ENCODE peak calls at places on chromosomes 2 and 18, in nine cellular contexts. Y, Z, S, J, C, W, U, L and X are unnamed samples.

GRCh38 chr2:26738481-26738880 is 25.6 kb upstream of the SLC35F6 start:
- DNase-seq in Y (no peak), Z (no peak), S (no peak), J (no peak), C (no peak), W (no peak), U (no peak), L (no peak), X (peak; percentile 57)

GRCh38 chr2:11748018-11748860 is 1.8 kb downstream of the LPIN1 start:
- DNase-seq in Y (no peak), Z (no peak), S (no peak), J (no peak), C (no peak), W (no peak), U (no peak), L (no peak), X (no peak)

GRCh38 chr2:108377815-108378630 is at the start of gene SULT1C4:
- DNase-seq in Y (no peak), Z (peak; percentile 19), S (peak; percentile 57), J (peak; percentile 7), C (peak; percentile 80), W (no peak), U (peak; percentile 57), L (no peak), X (no peak)

GRCh38 chr2:222878877-222879601 is 18.2 kb downstream of the ACSL3 start:
- DNase-seq in Y (peak; percentile 28), Z (peak; percentile 62), S (no peak), J (peak; percentile 54), C (no peak), W (peak; percentile 46), U (no peak), L (no peak), X (no peak)

GRCh38 chr2:197255550-197255949 is 55.0 kb downstream of the ANKRD44 start:
- DNase-seq in Y (no peak), Z (peak; percentile 45), S (peak; percentile 85), J (peak; percentile 63), C (peak; percentile 88), W (peak; percentile 47), U (peak; percentile 26), L (peak; percentile 90), X (no peak)

GRCh38 chr2:133591164-133591563 is 22.9 kb upstream of the NCKAP5 start:
- DNase-seq in Y (no peak), Z (no peak), S (no peak), J (peak; percentile 42), C (peak; percentile 82), W (peak; percentile 71), U (peak; percentile 67), L (no peak), X (no peak)

GRCh38 chr2:149645391-149645790 is 57.8 kb upstream of the MMADHC start:
- DNase-seq in Y (no peak), Z (peak; percentile 36), S (no peak), J (peak; percentile 44), C (no peak), W (peak; percentile 63), U (no peak), L (no peak), X (no peak)

GRCh38 chr18:23986610-23987359 is 27.8 kb upstream of the TTC39C start:
- DNase-seq in Y (no peak), Z (no peak), S (no peak), J (no peak), C (no peak), W (no peak), U (no peak), L (no peak), X (no peak)

GRCh38 chr2:47025969-47026610 is 110.5 kb upstream of the MCFD2 start:
- DNase-seq in Y (no peak), Z (no peak), S (no peak), J (no peak), C (no peak), W (no peak), U (no peak), L (no peak), X (peak; percentile 64)

GRCh38 chr18:48816554-48816953 is 134.2 kb downstream of the SMAD7 start:
- DNase-seq in Y (no peak), Z (no peak), S (peak; percentile 9), J (no peak), C (peak; percentile 22), W (no peak), U (no peak), L (no peak), X (peak; percentile 64)

GRCh38 chr18:3596324-3597158 is 146.6 kb downstream of the TGIF1 start:
- DNase-seq in Y (peak; percentile 70), Z (peak; percentile 30), S (peak; percentile 62), J (peak; percentile 48), C (peak; percentile 77), W (no peak), U (peak; percentile 86), L (peak; percentile 84), X (no peak)

GRCh38 chr2:236290742-236291425 is 26.7 kb upstream of the ASB18 start:
- DNase-seq in Y (no peak), Z (no peak), S (no peak), J (no peak), C (no peak), W (no peak), U (no peak), L (no peak), X (no peak)

GRCh38 chr2:231673348-231673770 is 35.0 kb upstream of the PTMA start:
- DNase-seq in Y (peak; percentile 74), Z (no peak), S (peak; percentile 89), J (peak; percentile 41), C (peak; percentile 84), W (no peak), U (no peak), L (no peak), X (no peak)

GRCh38 chr18:5937795-5938194 is 42.5 kb upstream of the TMEM200C start:
- DNase-seq in Y (no peak), Z (no peak), S (no peak), J (no peak), C (no peak), W (no peak), U (no peak), L (no peak), X (no peak)

GRCh38 chr2:237888389-237888788 is 29.0 kb downstream of the RAMP1 start:
- DNase-seq in Y (no peak), Z (peak; percentile 14), S (no peak), J (peak; percentile 88), C (no peak), W (peak; percentile 72), U (no peak), L (no peak), X (no peak)

GRCh38 chr2:154307007-154307406 is 391.5 kb upstream of the KCNJ3 start:
- DNase-seq in Y (no peak), Z (no peak), S (no peak), J (no peak), C (no peak), W (no peak), U (no peak), L (no peak), X (no peak)

GRCh38 chr2:28454016-28454930 is 41.6 kb upstream of the PLB1 start:
- DNase-seq in Y (no peak), Z (peak; percentile 14), S (no peak), J (no peak), C (peak; percentile 47), W (no peak), U (no peak), L (no peak), X (no peak)
- TF ChIP-seq CTCF in Y (no peak), Z (no peak), S (no peak), J (no peak), C (no peak), W (no peak), U (no peak), L (no peak), X (no peak)

GRCh38 chr2:85540131-85540587 is 1.2 kb downstream of the MAT2A start:
- DNase-seq in Y (no peak), Z (no peak), S (no peak), J (peak; percentile 43), C (no peak), W (peak; percentile 50), U (no peak), L (no peak), X (no peak)

GRCh38 chr2:85538507-85539360 is at the start of gene MAT2A:
- DNase-seq in Y (peak; percentile 98), Z (peak; percentile 78), S (peak; percentile 95), J (peak; percentile 96), C (peak; percentile 97), W (peak; percentile 92), U (peak; percentile 94), L (peak; percentile 84), X (peak; percentile 98)

GRCh38 chr2:85536479-85536878 is 2.5 kb upstream of the MAT2A start:
- DNase-seq in Y (no peak), Z (peak; percentile 73), S (no peak), J (peak; percentile 74), C (no peak), W (peak; percentile 56), U (no peak), L (no peak), X (no peak)

GRCh38 chr2:85539361-85540130 is 578 bp downstream of the MAT2A start:
- DNase-seq in Y (peak; percentile 69), Z (peak; percentile 37), S (peak; percentile 82), J (peak; percentile 71), C (peak; percentile 88), W (peak; percentile 67), U (peak; percentile 80), L (peak; percentile 75), X (no peak)

GRCh38 chr2:85537600-85538506 is 1.1 kb upstream of the MAT2A start:
- DNase-seq in Y (peak; percentile 58), Z (peak; percentile 12), S (peak; percentile 74), J (peak; percentile 42), C (peak; percentile 84), W (peak; percentile 58), U (peak; percentile 84), L (no peak), X (no peak)
- TF ChIP-seq CTCF in Y (no peak), Z (peak; percentile 49), S (no peak), J (peak; percentile 6), C (no peak), W (peak; percentile 11), U (no peak), L (no peak), X (no peak)

DNA sequence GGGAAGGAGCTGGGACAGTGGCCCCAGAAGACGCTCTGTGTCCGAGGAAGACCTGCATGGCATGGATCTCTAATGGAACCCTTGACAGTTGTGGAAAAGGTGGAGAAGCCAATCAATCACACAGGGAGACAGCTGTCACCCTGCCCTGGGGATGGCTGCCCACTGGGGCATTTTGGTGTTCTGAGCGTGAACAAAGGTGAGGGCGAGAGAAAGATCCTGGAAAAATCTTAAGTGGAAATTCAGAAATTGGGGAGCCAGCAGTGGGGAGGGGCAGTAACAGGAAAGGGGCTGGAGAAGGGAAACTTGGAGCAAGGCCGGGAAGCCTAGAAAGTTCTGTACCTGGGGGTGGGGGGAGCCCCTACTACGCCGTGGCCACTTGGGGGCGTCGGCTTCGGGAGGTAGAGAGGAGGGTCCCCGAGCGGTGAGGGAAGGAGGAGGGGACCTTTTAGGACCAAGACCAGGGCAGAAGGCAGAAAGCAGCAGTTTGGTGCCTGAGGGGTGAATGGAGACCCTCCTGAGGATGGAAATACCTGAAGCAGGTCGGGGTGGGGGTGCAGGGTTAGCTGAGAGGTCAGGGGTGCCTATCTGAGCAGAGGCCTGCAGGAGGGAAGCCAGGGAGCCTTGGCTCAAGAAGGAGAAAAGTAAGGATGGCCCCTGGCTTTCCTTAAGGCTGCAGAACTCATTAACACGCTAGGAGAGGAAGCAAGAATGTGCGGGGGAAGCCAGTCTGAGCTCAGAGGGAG is 30.0 kb downstream of the NGEF start:
- DNase-seq in Y (no peak), Z (no peak), S (no peak), J (no peak), C (no peak), W (no peak), U (peak; percentile 0), L (no peak), X (peak; percentile 21)
- TF ChIP-seq CTCF in Y (no peak), Z (peak; percentile 31), S (no peak), J (no peak), C (no peak), W (no peak), U (no peak), L (no peak), X (no peak)

GRCh38 chr2:114113527-114113926 is 223.6 kb downstream of the ACTR3 start:
- DNase-seq in Y (no peak), Z (no peak), S (no peak), J (no peak), C (no peak), W (no peak), U (no peak), L (no peak), X (no peak)
- TF ChIP-seq CTCF in Y (no peak), Z (no peak), S (no peak), J (no peak), C (no peak), W (no peak), U (no peak), L (no peak), X (no peak)